ENCODE peak calls at places on chromosomes 6 and 20, in four cellular contexts. Q is fibroblast of lung, M is mesenteric fat pad, W is lower lobe of right lung. Z is an unnamed sample.

GRCh38 chr6:116210316-116210715 is 43.6 kb downstream of the TSPYL4 start:
- DNase-seq in Q (no peak), M (no peak), W (no peak), Z (no peak)

GRCh38 chr6:155224031-155224451 is 39.8 kb upstream of the CLDN20 start:
- DNase-seq in Q (peak), M (no peak), W (no peak), Z (peak)

GRCh38 chr6:72283571-72283970 is 338.3 kb upstream of the KCNQ5 start:
- DNase-seq in Q (peak), M (no peak), W (no peak), Z (no peak)

GRCh38 chr20:60461993-60462392 is 503.8 kb downstream of the CDH26 start:
- DNase-seq in Q (no peak), M (no peak), W (no peak), Z (no peak)

GRCh38 chr6:24581084-24581669 is 64.8 kb downstream of the KIAA0319 start:
- DNase-seq in Q (peak), M (no peak), W (peak), Z (peak)

GRCh38 chr6:115882174-115882573 is 178.5 kb downstream of the FRK start:
- DNase-seq in Q (no peak), M (no peak), W (no peak), Z (no peak)

GRCh38 chr6:20840675-20841074 is 306.4 kb downstream of the CDKAL1 start:
- DNase-seq in Q (peak), M (no peak), W (no peak), Z (no peak)

GRCh38 chr6:83429857-83430605 is 820 bp downstream of the ME1 start:
- DNase-seq in Q (peak), M (no peak), W (peak), Z (no peak)

GRCh38 chr6:21971540-21971939 is 325.3 kb downstream of the PRL start:
- DNase-seq in Q (peak), M (no peak), W (no peak), Z (no peak)

GRCh38 chr6:4459032-4459431 is 317.2 kb upstream of the CDYL start:
- DNase-seq in Q (peak), M (no peak), W (no peak), Z (no peak)

GRCh38 chr6:68054776-68055175 is 580.3 kb upstream of the ADGRB3 start:
- DNase-seq in Q (peak), M (no peak), W (no peak), Z (no peak)

GRCh38 chr20:17622086-17622850 is 52.4 kb downstream of the DSTN start:
- DNase-seq in Q (no peak), M (peak), W (peak), Z (no peak)

GRCh38 chr20:36886859-36887778 is 11.2 kb downstream of the TLDC2 start:
- DNase-seq in Q (peak), M (peak), W (peak), Z (peak)

GRCh38 chr20:60092729-60093128 is 134.5 kb downstream of the CDH26 start:
- DNase-seq in Q (no peak), M (no peak), W (no peak), Z (no peak)

GRCh38 chr6:15843764-15844163 is 180.9 kb upstream of the DTNBP1 start:
- DNase-seq in Q (no peak), M (no peak), W (no peak), Z (no peak)

GRCh38 chr6:29656798-29657197 is at the start of gene MOG:
- DNase-seq in Q (no peak), M (no peak), W (no peak), Z (no peak)

GRCh38 chr6:109449789-109450673 is 5.5 kb downstream of the MICAL1 start:
- DNase-seq in Q (no peak), M (no peak), W (no peak), Z (no peak)

GRCh38 chr6:18507561-18507960 is 120.4 kb downstream of the RNF144B start:
- DNase-seq in Q (no peak), M (no peak), W (no peak), Z (no peak)

GRCh38 chr6:41505084-41506049 is 40.8 kb upstream of the FOXP4 start:
- DNase-seq in Q (peak), M (no peak), W (peak), Z (no peak)

GRCh38 chr6:77463881-77464867 is 883 bp upstream of the HTR1B start:
- DNase-seq in Q (no peak), M (no peak), W (peak), Z (no peak)

GRCh38 chr6:17885889-17886576 is 101.4 kb downstream of the KIF13A start:
- DNase-seq in Q (peak), M (no peak), W (no peak), Z (no peak)

GRCh38 chr6:170533792-170534191 is 19.3 kb downstream of the PSMB1 start:
- DNase-seq in Q (no peak), M (no peak), W (no peak), Z (no peak)

GRCh38 chr6:56450882-56451739 is 191.6 kb downstream of the DST start:
- DNase-seq in Q (peak), M (no peak), W (no peak), Z (no peak)

GRCh38 chr6:169795196-169795595 is 43.8 kb downstream of the ERMARD start:
- DNase-seq in Q (no peak), M (no peak), W (no peak), Z (no peak)

GRCh38 chr6:87971605-87972262 is 75.9 kb upstream of the SPACA1 start:
- DNase-seq in Q (peak), M (no peak), W (no peak), Z (no peak)

GRCh38 chr6:68235192-68235812 is 399.8 kb upstream of the ADGRB3 start:
- DNase-seq in Q (peak), M (no peak), W (no peak), Z (no peak)

GRCh38 chr20:22795455-22795854 is 211.1 kb upstream of the FOXA2 start:
- DNase-seq in Q (no peak), M (no peak), W (no peak), Z (no peak)

GRCh38 chr6:56491606-56492328 is 150.9 kb downstream of the DST start:
- DNase-seq in Q (peak), M (no peak), W (no peak), Z (no peak)

GRCh38 chr6:101614774-101615173 is 221.3 kb downstream of the GRIK2 start:
- DNase-seq in Q (peak), M (no peak), W (no peak), Z (no peak)

GRCh38 chr20:36097751-36098151 is 56.8 kb upstream of the EPB41L1 start:
- DNase-seq in Q (no peak), M (no peak), W (no peak), Z (no peak)

GRCh38 chr20:47418061-47418616 is 61.6 kb upstream of the ZMYND8 start:
- DNase-seq in Q (no peak), M (no peak), W (no peak), Z (no peak)

GRCh38 chr6:31204751-31205145 is 34.3 kb upstream of the POU5F1 start:
- DNase-seq in Q (peak), M (no peak), W (no peak), Z (no peak)

GRCh38 chr6:91161246-91161645 is 574.4 kb upstream of the MAP3K7 start:
- DNase-seq in Q (no peak), M (no peak), W (no peak), Z (no peak)

GRCh38 chr6:5457036-5457435 is 195.7 kb downstream of the FARS2 start:
- DNase-seq in Q (peak), M (no peak), W (no peak), Z (no peak)

GRCh38 chr6:108114861-108115597 is 40.5 kb upstream of the OSTM1 start:
- DNase-seq in Q (peak), M (no peak), W (peak), Z (no peak)

GRCh38 chr6:131749023-131749422 is 38.2 kb upstream of the CTAGE9 start:
- DNase-seq in Q (no peak), M (no peak), W (no peak), Z (no peak)

GRCh38 chr20:64112691-64113443 is 5.5 kb upstream of the NPBWR2 start:
- DNase-seq in Q (no peak), M (peak), W (peak), Z (no peak)

Z was measured in activated CD4-positive, CD25-positive, alpha-beta regulatory T cell treated with anti-CD3 and anti-CD28 coated beads, Interleukin-2, amount 50 U/mL, for 16 hours.